ENCODE peak calls at places on chromosomes 13 and 19, in five cellular contexts. J, A, E, T and C are unnamed samples.

GRCh38 chr19:17035842-17036424 is 9.3 kb upstream of the CPAMD8 start:
- DNase-seq in J (no peak), A (no peak), E (no peak), T (no peak), C (no peak)

GRCh38 chr19:18017275-18018083 is 9.5 kb downstream of the ARRDC2 start:
- DNase-seq in J (no peak), A (peak; percentile 14), E (no peak), T (no peak), C (no peak)

GRCh38 chr19:1496714-1497577 is 6.0 kb downstream of the REEP6 start:
- DNase-seq in J (no peak), A (no peak), E (no peak), T (no peak), C (no peak)

GRCh38 chr13:85597790-85598500 is 201.3 kb downstream of the SLITRK6 start:
- DNase-seq in J (no peak), A (no peak), E (no peak), T (no peak), C (no peak)

GRCh38 chr19:38711726-38712153 is 32.5 kb downstream of the CAPN12 start:
- DNase-seq in J (peak; percentile 84), A (no peak), E (no peak), T (no peak), C (peak; percentile 49)

GRCh38 chr13:101751488-101751887 is 299.0 kb downstream of the ITGBL1 start:
- DNase-seq in J (peak; percentile 2), A (no peak), E (peak; percentile 46), T (no peak), C (no peak)

GRCh38 chr13:110380359-110381028 is 73.4 kb downstream of the COL4A2 start:
- DNase-seq in J (no peak), A (no peak), E (peak; percentile 82), T (no peak), C (no peak)

GRCh38 chr13:23323946-23324709 is 109.4 kb downstream of the SACS start:
- DNase-seq in J (no peak), A (no peak), E (no peak), T (no peak), C (no peak)

GRCh38 chr13:77457989-77458388 is 77.5 kb upstream of the SCEL start:
- DNase-seq in J (no peak), A (no peak), E (no peak), T (no peak), C (no peak)

GRCh38 chr13:41916173-41916954 is 44.5 kb downstream of the VWA8 start:
- DNase-seq in J (peak; percentile 64), A (no peak), E (peak; percentile 83), T (no peak), C (peak; percentile 58)

GRCh38 chr13:20610006-20610405 is 43.0 kb downstream of the IFT88 start:
- DNase-seq in J (no peak), A (no peak), E (no peak), T (no peak), C (no peak)

GRCh38 chr19:46206176-46206575 is 23.4 kb upstream of the IGFL1 start:
- DNase-seq in J (no peak), A (no peak), E (no peak), T (peak; percentile 82), C (no peak)

GRCh38 chr13:37690361-37690760 is 91.8 kb upstream of the POSTN start:
- DNase-seq in J (no peak), A (no peak), E (no peak), T (no peak), C (no peak)

GRCh38 chr19:18401580-18402112 is 4.2 kb upstream of the LRRC25 start:
- DNase-seq in J (no peak), A (peak; percentile 84), E (no peak), T (peak; percentile 74), C (no peak)

GRCh38 chr13:52399708-52400107 is 6.3 kb downstream of the THSD1 start:
- DNase-seq in J (no peak), A (no peak), E (no peak), T (no peak), C (no peak)
- TF ChIP-seq CTCF in J (no peak), A (no peak), E (no peak), T (no peak), C (no peak)

GRCh38 chr13:33285420-33286124 is at the start of gene STARD13:
- DNase-seq in J (peak; percentile 93), A (peak; percentile 90), E (peak; percentile 94), T (peak; percentile 96), C (peak; percentile 80)
- TF ChIP-seq CTCF in J (peak; percentile 46), A (no peak), E (peak; percentile 56), T (no peak), C (peak; percentile 55)

GRCh38 chr13:97848886-97849285 is 104.6 kb upstream of the IPO5 start:
- DNase-seq in J (no peak), A (no peak), E (no peak), T (no peak), C (no peak)

GRCh38 chr13:97852181-97852874 is 101.1 kb upstream of the IPO5 start:
- DNase-seq in J (no peak), A (no peak), E (no peak), T (no peak), C (no peak)

GRCh38 chr13:97851269-97851668 is 102.2 kb upstream of the IPO5 start:
- DNase-seq in J (no peak), A (no peak), E (no peak), T (no peak), C (no peak)

GRCh38 chr13:97853550-97853949 is 99.9 kb upstream of the IPO5 start:
- DNase-seq in J (no peak), A (no peak), E (no peak), T (no peak), C (no peak)

GRCh38 chr13:97849305-97849704 is 104.2 kb upstream of the IPO5 start:
- DNase-seq in J (no peak), A (no peak), E (no peak), T (no peak), C (no peak)
- TF ChIP-seq CTCF in J (peak; percentile 52), A (no peak), E (peak; percentile 20), T (no peak), C (peak; percentile 45)

GRCh38 chr19:12930002-12930645 is 3.4 kb downstream of the FARSA start:
- DNase-seq in J (no peak), A (no peak), E (no peak), T (no peak), C (no peak)
- TF ChIP-seq CTCF in J (no peak), A (no peak), E (no peak), T (no peak), C (no peak)